ENCODE peak calls at places on chromosomes 12 and 14, in four cellular contexts. One of them, this sample, is unnamed.

GRCh38 chr12:106918746-106919145 is 37.0 kb upstream of the TMEM263 start:
- DNase-seq in tibial nerve: no peak
- DNase-seq in fibroblast of villous mesenchyme: peak
- DNase-seq in BJ: no peak
- DNase-seq in this sample: no peak

GRCh38 chr14:76947078-76947837 is 81.2 kb downstream of the IRF2BPL start:
- DNase-seq in BJ: no peak
- DNase-seq in fibroblast of villous mesenchyme: peak
- DNase-seq in tibial nerve: peak
- DNase-seq in this sample: peak

GRCh38 chr12:130839770-130840355 is 813 bp upstream of the STX2 start:
- DNase-seq in BJ: no peak
- DNase-seq in tibial nerve: no peak
- DNase-seq in fibroblast of villous mesenchyme: no peak
- DNase-seq in this sample: no peak

GRCh38 chr14:97571861-97572555 is 774.8 kb downstream of the VRK1 start:
- DNase-seq in BJ: no peak
- DNase-seq in fibroblast of villous mesenchyme: no peak
- DNase-seq in tibial nerve: no peak
- DNase-seq in this sample: no peak

GRCh38 chr14:59303216-59303615 is 114.7 kb downstream of the DAAM1 start:
- DNase-seq in BJ: no peak
- DNase-seq in fibroblast of villous mesenchyme: no peak
- DNase-seq in tibial nerve: no peak
- DNase-seq in this sample: peak

GRCh38 chr12:14395059-14395778 is 29.7 kb downstream of the ATF7IP start:
- DNase-seq in fibroblast of villous mesenchyme: no peak
- DNase-seq in BJ: no peak
- DNase-seq in tibial nerve: no peak
- DNase-seq in this sample: no peak

GRCh38 chr14:57478050-57478449 is 15.6 kb downstream of the CCDC198 start:
- DNase-seq in fibroblast of villous mesenchyme: no peak
- DNase-seq in tibial nerve: no peak
- DNase-seq in BJ: no peak
- DNase-seq in this sample: no peak

GRCh38 chr12:51323317-51323960 is 535 bp downstream of the BIN2 start:
- DNase-seq in fibroblast of villous mesenchyme: no peak
- DNase-seq in BJ: no peak
- DNase-seq in tibial nerve: no peak
- DNase-seq in this sample: no peak

GRCh38 chr12:103208006-103208405 is 250.5 kb downstream of the ASCL1 start:
- DNase-seq in BJ: no peak
- DNase-seq in fibroblast of villous mesenchyme: no peak
- DNase-seq in tibial nerve: no peak
- DNase-seq in this sample: no peak

GRCh38 chr12:124445121-124445718 is 122.2 kb downstream of the NCOR2 start:
- DNase-seq in BJ: no peak
- DNase-seq in fibroblast of villous mesenchyme: no peak
- DNase-seq in tibial nerve: no peak
- DNase-seq in this sample: no peak

GRCh38 chr12:75635606-75636444 is 124.4 kb upstream of the KRR1 start:
- DNase-seq in tibial nerve: no peak
- DNase-seq in fibroblast of villous mesenchyme: peak
- DNase-seq in BJ: peak
- DNase-seq in this sample: peak

GRCh38 chr12:52608161-52608560 is 6.9 kb upstream of the KRT72 start:
- DNase-seq in BJ: no peak
- DNase-seq in fibroblast of villous mesenchyme: no peak
- DNase-seq in tibial nerve: no peak
- DNase-seq in this sample: no peak

GRCh38 chr12:101795013-101795412 is 35.7 kb downstream of the GNPTAB start:
- DNase-seq in tibial nerve: no peak
- DNase-seq in BJ: no peak
- DNase-seq in fibroblast of villous mesenchyme: no peak
- DNase-seq in this sample: no peak

GRCh38 chr12:50353869-50354593 is 42.4 kb downstream of the FAM186A start:
- DNase-seq in BJ: no peak
- DNase-seq in fibroblast of villous mesenchyme: peak
- DNase-seq in tibial nerve: no peak
- DNase-seq in this sample: peak

GRCh38 chr14:89327771-89328212 is 89.2 kb downstream of the FOXN3 start:
- DNase-seq in tibial nerve: no peak
- DNase-seq in BJ: no peak
- DNase-seq in fibroblast of villous mesenchyme: peak
- DNase-seq in this sample: peak

GRCh38 chr14:74979442-74980397 is 23.0 kb upstream of the EIF2B2 start:
- DNase-seq in fibroblast of villous mesenchyme: peak
- DNase-seq in BJ: no peak
- DNase-seq in tibial nerve: no peak
- DNase-seq in this sample: peak

GRCh38 chr14:27881646-27882045 is 884.9 kb upstream of the FOXG1 start:
- DNase-seq in fibroblast of villous mesenchyme: no peak
- DNase-seq in BJ: no peak
- DNase-seq in tibial nerve: no peak
- DNase-seq in this sample: no peak

GRCh38 chr12:87866602-87867292 is 162.5 kb downstream of the C12orf50 start:
- DNase-seq in tibial nerve: no peak
- DNase-seq in BJ: no peak
- DNase-seq in fibroblast of villous mesenchyme: peak
- DNase-seq in this sample: peak

GRCh38 chr14:90355540-90356518 is 24.1 kb upstream of the NRDE2 start:
- DNase-seq in BJ: no peak
- DNase-seq in fibroblast of villous mesenchyme: no peak
- DNase-seq in tibial nerve: no peak
- DNase-seq in this sample: no peak

GRCh38 chr12:122981036-122981471 is 573 bp downstream of the ARL6IP4 start:
- DNase-seq in BJ: no peak
- DNase-seq in fibroblast of villous mesenchyme: no peak
- DNase-seq in tibial nerve: no peak
- DNase-seq in this sample: no peak

GRCh38 chr14:93073833-93074769 is 41.6 kb downstream of the ITPK1 start:
- DNase-seq in tibial nerve: peak
- DNase-seq in BJ: no peak
- DNase-seq in fibroblast of villous mesenchyme: peak
- DNase-seq in this sample: peak

GRCh38 chr12:122355702-122356101 is 66.8 kb downstream of the CLIP1 start:
- DNase-seq in BJ: no peak
- DNase-seq in tibial nerve: no peak
- DNase-seq in fibroblast of villous mesenchyme: no peak
- DNase-seq in this sample: no peak

GRCh38 chr12:116614194-116614885 is 55.2 kb downstream of the MAP1LC3B2 start:
- DNase-seq in BJ: no peak
- DNase-seq in fibroblast of villous mesenchyme: no peak
- DNase-seq in tibial nerve: no peak
- DNase-seq in this sample: no peak

GRCh38 chr12:19912996-19913395 is 455.3 kb upstream of the PDE3A start:
- DNase-seq in BJ: no peak
- DNase-seq in tibial nerve: no peak
- DNase-seq in fibroblast of villous mesenchyme: no peak
- DNase-seq in this sample: no peak

GRCh38 chr12:19916982-19917381 is 451.4 kb upstream of the PDE3A start:
- DNase-seq in tibial nerve: no peak
- DNase-seq in fibroblast of villous mesenchyme: no peak
- DNase-seq in BJ: no peak
- DNase-seq in this sample: no peak

GRCh38 chr12:19910681-19911080 is 457.7 kb upstream of the PDE3A start:
- DNase-seq in BJ: no peak
- DNase-seq in tibial nerve: no peak
- DNase-seq in fibroblast of villous mesenchyme: no peak
- DNase-seq in this sample: peak

GRCh38 chr12:19916193-19916498 is 452.2 kb upstream of the PDE3A start:
- DNase-seq in BJ: no peak
- DNase-seq in fibroblast of villous mesenchyme: no peak
- DNase-seq in tibial nerve: no peak
- DNase-seq in this sample: no peak

GRCh38 chr12:19915392-19916192 is 452.7 kb upstream of the PDE3A start:
- DNase-seq in fibroblast of villous mesenchyme: peak
- DNase-seq in tibial nerve: peak
- DNase-seq in BJ: peak
- DNase-seq in this sample: peak
- TF ChIP-seq CTCF in fibroblast of villous mesenchyme: peak
- TF ChIP-seq CTCF in tibial nerve: peak
- TF ChIP-seq CTCF in BJ: peak
- TF ChIP-seq CTCF in this sample: peak

GRCh38 chr14:38663382-38663781 is 407.5 kb upstream of the CLEC14A start:
- DNase-seq in BJ: no peak
- DNase-seq in tibial nerve: no peak
- DNase-seq in fibroblast of villous mesenchyme: no peak
- DNase-seq in this sample: no peak

GRCh38 chr14:38662781-38663180 is 406.9 kb upstream of the CLEC14A start:
- DNase-seq in tibial nerve: no peak
- DNase-seq in fibroblast of villous mesenchyme: peak
- DNase-seq in BJ: no peak
- DNase-seq in this sample: no peak
- TF ChIP-seq CTCF in tibial nerve: no peak
- TF ChIP-seq CTCF in fibroblast of villous mesenchyme: no peak
- TF ChIP-seq CTCF in BJ: no peak
- TF ChIP-seq CTCF in this sample: no peak

GRCh38 chr12:1696800-1697199 is 5.9 kb downstream of the ADIPOR2 start:
- DNase-seq in BJ: no peak
- DNase-seq in tibial nerve: no peak
- DNase-seq in fibroblast of villous mesenchyme: peak
- DNase-seq in this sample: no peak

GRCh38 chr12:1695836-1696670 is 5.2 kb downstream of the ADIPOR2 start:
- DNase-seq in tibial nerve: no peak
- DNase-seq in BJ: no peak
- DNase-seq in fibroblast of villous mesenchyme: no peak
- DNase-seq in this sample: no peak

GRCh38 chr12:1702708-1703107 is 11.8 kb downstream of the ADIPOR2 start:
- DNase-seq in BJ: no peak
- DNase-seq in fibroblast of villous mesenchyme: peak
- DNase-seq in tibial nerve: no peak
- DNase-seq in this sample: no peak

GRCh38 chr12:1697253-1697652 is 6.4 kb downstream of the ADIPOR2 start:
- DNase-seq in tibial nerve: no peak
- DNase-seq in BJ: no peak
- DNase-seq in fibroblast of villous mesenchyme: no peak
- DNase-seq in this sample: no peak

DNA sequence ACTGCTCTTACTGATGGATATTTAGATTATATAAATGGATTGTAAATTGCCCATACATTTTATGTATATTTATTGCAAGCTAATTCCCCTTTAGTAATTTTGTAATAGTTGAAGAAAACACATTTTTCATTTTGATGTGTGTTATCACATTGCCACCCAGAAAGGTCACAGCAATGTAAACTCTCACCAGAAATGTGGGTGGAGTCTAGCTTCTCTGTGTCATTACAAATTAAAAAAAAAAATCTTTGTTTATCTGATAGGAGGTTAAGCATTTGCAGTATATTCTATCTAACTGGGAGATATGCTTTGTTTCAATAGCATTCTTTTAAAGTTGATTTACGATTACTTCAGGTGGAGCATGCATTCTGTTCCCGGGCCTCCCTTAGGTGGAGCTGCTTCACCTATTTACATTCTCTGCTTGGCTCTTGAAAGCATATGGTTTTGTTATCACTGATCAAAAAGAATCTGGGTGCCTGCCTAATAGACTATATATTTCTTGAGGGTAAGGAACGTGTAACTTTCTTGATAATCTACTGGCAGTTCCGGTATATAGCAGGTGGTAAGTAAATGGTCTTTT is 7.9 kb downstream of the ADIPOR2 start:
- DNase-seq in tibial nerve: no peak
- DNase-seq in BJ: no peak
- DNase-seq in fibroblast of villous mesenchyme: no peak
- DNase-seq in this sample: no peak
- TF ChIP-seq CTCF in tibial nerve: no peak
- TF ChIP-seq CTCF in BJ: no peak
- TF ChIP-seq CTCF in fibroblast of villous mesenchyme: no peak
- TF ChIP-seq CTCF in this sample: no peak

GRCh38 chr14:52473557-52473956 is 78.7 kb downstream of the TXNDC16 start:
- DNase-seq in tibial nerve: no peak
- DNase-seq in fibroblast of villous mesenchyme: peak
- DNase-seq in BJ: no peak
- DNase-seq in this sample: peak
- TF ChIP-seq CTCF in tibial nerve: peak
- TF ChIP-seq CTCF in fibroblast of villous mesenchyme: peak
- TF ChIP-seq CTCF in BJ: peak
- TF ChIP-seq CTCF in this sample: peak

DNA sequence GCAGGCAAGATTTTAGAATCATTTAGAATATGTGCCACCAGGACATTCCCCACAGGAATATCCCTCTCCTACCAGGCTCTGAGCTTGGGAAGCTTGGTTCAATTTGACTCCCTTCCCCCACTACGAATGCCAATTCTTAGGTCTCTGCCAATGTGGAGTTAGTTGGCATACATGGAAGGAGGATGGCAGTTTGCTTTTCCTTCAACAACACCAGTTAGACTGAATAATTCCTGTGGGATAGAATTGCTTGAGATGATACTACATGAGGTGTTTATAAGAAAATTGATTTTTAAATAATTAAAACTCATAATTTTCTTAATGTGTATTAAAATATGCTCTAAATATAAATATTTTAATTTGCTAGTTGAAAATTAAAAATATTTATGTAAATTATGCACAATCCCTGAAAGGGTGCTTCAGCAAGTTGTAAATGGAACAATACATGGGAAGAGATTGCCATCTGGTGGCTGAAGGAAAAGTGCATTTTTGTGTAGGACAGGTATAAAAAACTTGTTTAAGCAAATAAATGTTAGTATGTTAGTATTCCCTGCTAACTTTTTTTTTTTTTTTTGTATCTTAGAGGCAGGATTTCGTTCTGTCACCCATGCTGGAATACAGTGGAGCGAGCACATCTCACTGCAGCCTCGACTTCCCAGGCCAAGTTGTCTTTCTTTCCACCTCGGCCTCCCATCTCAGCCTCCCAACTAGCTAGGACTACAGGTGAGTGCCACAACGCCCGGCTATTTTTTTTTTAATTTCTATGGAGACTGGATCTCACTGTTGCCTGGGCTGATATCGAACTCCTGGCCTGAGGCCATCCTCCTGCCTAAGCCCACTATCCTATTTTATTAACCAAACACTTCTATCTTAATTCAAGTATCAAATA is 25.8 kb upstream of the STRAP start:
- DNase-seq in tibial nerve: peak
- DNase-seq in BJ: no peak
- DNase-seq in fibroblast of villous mesenchyme: peak
- DNase-seq in this sample: peak
- TF ChIP-seq CTCF in tibial nerve: peak
- TF ChIP-seq CTCF in BJ: peak
- TF ChIP-seq CTCF in fibroblast of villous mesenchyme: peak
- TF ChIP-seq CTCF in this sample: peak

GRCh38 chr12:82625523-82625922 is 61.2 kb upstream of the TMTC2 start:
- DNase-seq in tibial nerve: no peak
- DNase-seq in fibroblast of villous mesenchyme: no peak
- DNase-seq in BJ: no peak
- DNase-seq in this sample: no peak

GRCh38 chr12:82627799-82628198 is 58.9 kb upstream of the TMTC2 start:
- DNase-seq in fibroblast of villous mesenchyme: peak
- DNase-seq in BJ: no peak
- DNase-seq in tibial nerve: no peak
- DNase-seq in this sample: peak
- TF ChIP-seq CTCF in fibroblast of villous mesenchyme: peak
- TF ChIP-seq CTCF in BJ: peak
- TF ChIP-seq CTCF in tibial nerve: no peak
- TF ChIP-seq CTCF in this sample: peak

This sample was measured in AG10803.